ENCODE peak calls at places on chromosomes 7 and 10, in eight cellular contexts. One of them, this sample, is unnamed.

GRCh38 chr10:6035101-6035834 is 26.9 kb downstream of the IL2RA start:
- DNase-seq in GM06990: no peak
- DNase-seq in SK-N-MC: no peak
- DNase-seq in astrocyte of the spinal cord: no peak
- DNase-seq in GM12865: no peak
- DNase-seq in left lung: no peak
- DNase-seq in PC-3: no peak
- DNase-seq in HCT116: no peak
- DNase-seq in this sample: no peak

GRCh38 chr7:80298201-80298600 is 163.6 kb downstream of the GNAI1 start:
- DNase-seq in astrocyte of the spinal cord: no peak
- DNase-seq in SK-N-MC: no peak
- DNase-seq in left lung: no peak
- DNase-seq in HCT116: no peak
- DNase-seq in GM06990: no peak
- DNase-seq in GM12865: no peak
- DNase-seq in PC-3: no peak
- DNase-seq in this sample: no peak

GRCh38 chr10:20330246-20330645 is 514.0 kb downstream of the PLXDC2 start:
- DNase-seq in SK-N-MC: peak; percentile 55
- DNase-seq in PC-3: no peak
- DNase-seq in HCT116: no peak
- DNase-seq in GM12865: no peak
- DNase-seq in astrocyte of the spinal cord: no peak
- DNase-seq in GM06990: no peak
- DNase-seq in left lung: no peak
- DNase-seq in this sample: no peak

GRCh38 chr10:73802276-73802991 is 9.0 kb downstream of the NDST2 start:
- DNase-seq in left lung: no peak
- DNase-seq in PC-3: peak; percentile 59
- DNase-seq in SK-N-MC: no peak
- DNase-seq in astrocyte of the spinal cord: no peak
- DNase-seq in GM06990: no peak
- DNase-seq in HCT116: no peak
- DNase-seq in GM12865: no peak
- DNase-seq in this sample: no peak

GRCh38 chr10:113519616-113520015 is 33.2 kb upstream of the HABP2 start:
- DNase-seq in GM06990: no peak
- DNase-seq in SK-N-MC: no peak
- DNase-seq in left lung: no peak
- DNase-seq in GM12865: no peak
- DNase-seq in astrocyte of the spinal cord: no peak
- DNase-seq in HCT116: no peak
- DNase-seq in PC-3: no peak
- DNase-seq in this sample: no peak

GRCh38 chr7:123191132-123191531 is 8.6 kb downstream of the SLC13A1 start:
- DNase-seq in SK-N-MC: no peak
- DNase-seq in GM12865: peak; percentile 5
- DNase-seq in left lung: no peak
- DNase-seq in HCT116: no peak
- DNase-seq in PC-3: peak; percentile 86
- DNase-seq in GM06990: no peak
- DNase-seq in astrocyte of the spinal cord: peak; percentile 46
- DNase-seq in this sample: no peak

GRCh38 chr10:90604636-90605035 is 253.2 kb downstream of the HTR7 start:
- DNase-seq in GM12865: no peak
- DNase-seq in SK-N-MC: no peak
- DNase-seq in PC-3: no peak
- DNase-seq in astrocyte of the spinal cord: no peak
- DNase-seq in left lung: no peak
- DNase-seq in GM06990: no peak
- DNase-seq in HCT116: no peak
- DNase-seq in this sample: no peak

GRCh38 chr10:44310762-44311562 is 73.9 kb downstream of the CXCL12 start:
- DNase-seq in PC-3: peak; percentile 21
- DNase-seq in left lung: peak; percentile 84
- DNase-seq in SK-N-MC: no peak
- DNase-seq in GM12865: peak; percentile 80
- DNase-seq in GM06990: peak; percentile 89
- DNase-seq in HCT116: peak; percentile 54
- DNase-seq in astrocyte of the spinal cord: peak; percentile 75
- DNase-seq in this sample: peak; percentile 45

GRCh38 chr7:75993689-75994387 is 557 bp downstream of the TMEM120A start:
- DNase-seq in left lung: no peak
- DNase-seq in PC-3: peak; percentile 31
- DNase-seq in HCT116: no peak
- DNase-seq in GM06990: no peak
- DNase-seq in SK-N-MC: no peak
- DNase-seq in GM12865: no peak
- DNase-seq in astrocyte of the spinal cord: peak; percentile 58
- DNase-seq in this sample: no peak

GRCh38 chr7:118041336-118041878 is 142.6 kb upstream of the LSM8 start:
- DNase-seq in HCT116: no peak
- DNase-seq in GM12865: no peak
- DNase-seq in left lung: no peak
- DNase-seq in SK-N-MC: no peak
- DNase-seq in PC-3: peak; percentile 19
- DNase-seq in GM06990: no peak
- DNase-seq in astrocyte of the spinal cord: no peak
- DNase-seq in this sample: no peak

GRCh38 chr10:94146313-94146712 is 152.6 kb downstream of the PLCE1 start:
- DNase-seq in GM12865: no peak
- DNase-seq in SK-N-MC: no peak
- DNase-seq in left lung: no peak
- DNase-seq in GM06990: no peak
- DNase-seq in astrocyte of the spinal cord: no peak
- DNase-seq in HCT116: no peak
- DNase-seq in PC-3: no peak
- DNase-seq in this sample: no peak

GRCh38 chr7:14888904-14889482 is 13.6 kb downstream of the DGKB start:
- DNase-seq in left lung: no peak
- DNase-seq in GM12865: no peak
- DNase-seq in astrocyte of the spinal cord: no peak
- DNase-seq in SK-N-MC: no peak
- DNase-seq in HCT116: no peak
- DNase-seq in GM06990: no peak
- DNase-seq in PC-3: peak; percentile 9
- DNase-seq in this sample: peak; percentile 6

GRCh38 chr10:4498763-4499251 is 327.2 kb upstream of the AKR1E2 start:
- DNase-seq in GM06990: no peak
- DNase-seq in GM12865: no peak
- DNase-seq in SK-N-MC: no peak
- DNase-seq in left lung: no peak
- DNase-seq in HCT116: no peak
- DNase-seq in PC-3: peak; percentile 45
- DNase-seq in astrocyte of the spinal cord: peak; percentile 95
- DNase-seq in this sample: peak; percentile 79

GRCh38 chr10:3192856-3193635 is 20.5 kb upstream of the PITRM1 start:
- DNase-seq in SK-N-MC: peak; percentile 40
- DNase-seq in PC-3: peak; percentile 64
- DNase-seq in GM06990: no peak
- DNase-seq in astrocyte of the spinal cord: peak; percentile 71
- DNase-seq in left lung: no peak
- DNase-seq in HCT116: peak; percentile 34
- DNase-seq in GM12865: peak; percentile 54
- DNase-seq in this sample: no peak

GRCh38 chr7:144397086-144397485 is 6.4 kb downstream of the NOBOX start:
- DNase-seq in SK-N-MC: no peak
- DNase-seq in PC-3: no peak
- DNase-seq in GM06990: no peak
- DNase-seq in astrocyte of the spinal cord: no peak
- DNase-seq in HCT116: no peak
- DNase-seq in GM12865: no peak
- DNase-seq in left lung: no peak
- DNase-seq in this sample: no peak

GRCh38 chr10:64507869-64508609 is 986.8 kb downstream of the REEP3 start:
- DNase-seq in PC-3: no peak
- DNase-seq in GM12865: no peak
- DNase-seq in GM06990: no peak
- DNase-seq in SK-N-MC: no peak
- DNase-seq in left lung: no peak
- DNase-seq in HCT116: no peak
- DNase-seq in astrocyte of the spinal cord: peak; percentile 5
- DNase-seq in this sample: no peak

GRCh38 chr10:62815373-62816111 is 624 bp downstream of the EGR2 start:
- DNase-seq in left lung: peak; percentile 35
- DNase-seq in HCT116: no peak
- DNase-seq in GM12865: peak; percentile 39
- DNase-seq in PC-3: no peak
- DNase-seq in GM06990: peak; percentile 63
- DNase-seq in SK-N-MC: no peak
- DNase-seq in astrocyte of the spinal cord: peak; percentile 33
- DNase-seq in this sample: no peak

GRCh38 chr10:82759050-82759449 is 884.1 kb downstream of the NRG3 start:
- DNase-seq in astrocyte of the spinal cord: no peak
- DNase-seq in PC-3: no peak
- DNase-seq in HCT116: no peak
- DNase-seq in left lung: no peak
- DNase-seq in SK-N-MC: no peak
- DNase-seq in GM12865: no peak
- DNase-seq in GM06990: no peak
- DNase-seq in this sample: no peak

GRCh38 chr10:6049031-6049400 is 13.2 kb downstream of the IL2RA start:
- DNase-seq in GM06990: no peak
- DNase-seq in HCT116: no peak
- DNase-seq in left lung: no peak
- DNase-seq in PC-3: no peak
- DNase-seq in astrocyte of the spinal cord: no peak
- DNase-seq in GM12865: no peak
- DNase-seq in SK-N-MC: no peak
- DNase-seq in this sample: no peak

GRCh38 chr10:49667991-49668390 is 11.5 kb upstream of the C10orf53 start:
- DNase-seq in GM12865: no peak
- DNase-seq in PC-3: no peak
- DNase-seq in HCT116: no peak
- DNase-seq in left lung: no peak
- DNase-seq in GM06990: no peak
- DNase-seq in astrocyte of the spinal cord: no peak
- DNase-seq in SK-N-MC: no peak
- DNase-seq in this sample: no peak

GRCh38 chr10:103086261-103086660 is 106.8 kb downstream of the NT5C2 start:
- DNase-seq in PC-3: no peak
- DNase-seq in SK-N-MC: no peak
- DNase-seq in HCT116: no peak
- DNase-seq in left lung: no peak
- DNase-seq in GM12865: no peak
- DNase-seq in GM06990: no peak
- DNase-seq in astrocyte of the spinal cord: no peak
- DNase-seq in this sample: no peak

GRCh38 chr7:7569615-7570014 is 2.9 kb downstream of the MIOS start:
- DNase-seq in astrocyte of the spinal cord: no peak
- DNase-seq in GM12865: peak; percentile 55
- DNase-seq in SK-N-MC: no peak
- DNase-seq in GM06990: no peak
- DNase-seq in HCT116: no peak
- DNase-seq in PC-3: no peak
- DNase-seq in left lung: no peak
- DNase-seq in this sample: no peak
- H3K4me3 ChIP-seq in astrocyte of the spinal cord: no peak overlapping the region
- H3K4me3 ChIP-seq in GM12865: peak overlapping the region; percentile 87
- H3K4me3 ChIP-seq in SK-N-MC: no peak overlapping the region
- H3K4me3 ChIP-seq in GM06990: peak overlapping the region; percentile 89
- H3K4me3 ChIP-seq in HCT116: no peak overlapping the region
- H3K4me3 ChIP-seq in PC-3: peak overlapping the region; percentile 86
- H3K4me3 ChIP-seq in left lung: no peak overlapping the region
- H3K4me3 ChIP-seq in this sample: peak overlapping the region; percentile 2

DNA sequence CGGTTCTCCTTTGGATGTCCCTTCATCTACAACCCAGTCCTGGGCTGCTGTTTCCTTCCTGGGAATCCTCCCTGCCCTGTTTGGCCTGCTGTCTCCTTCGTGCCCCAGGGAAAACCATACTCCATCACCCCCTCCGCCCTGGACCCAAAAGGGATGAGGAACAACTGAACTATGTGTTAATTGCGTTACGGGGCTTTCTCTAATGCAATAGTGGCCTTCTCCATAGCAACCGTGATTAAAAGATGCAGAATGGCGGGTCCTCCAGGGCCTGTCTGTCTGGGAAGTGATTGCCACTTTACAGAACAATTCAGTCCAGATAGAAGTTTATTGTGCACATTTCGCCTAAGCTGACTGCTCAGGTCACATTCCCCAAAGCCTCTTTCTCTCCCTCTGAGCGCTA is 112.0 kb upstream of the FGFR2 start:
- DNase-seq in PC-3: no peak
- DNase-seq in HCT116: no peak
- DNase-seq in GM12865: no peak
- DNase-seq in astrocyte of the spinal cord: no peak
- DNase-seq in GM06990: no peak
- DNase-seq in left lung: no peak
- DNase-seq in SK-N-MC: no peak
- DNase-seq in this sample: no peak
- H3K4me3 ChIP-seq in PC-3: no peak overlapping the region
- H3K4me3 ChIP-seq in HCT116: no peak overlapping the region
- H3K4me3 ChIP-seq in GM12865: no peak overlapping the region
- H3K4me3 ChIP-seq in astrocyte of the spinal cord: no peak overlapping the region
- H3K4me3 ChIP-seq in GM06990: no peak overlapping the region
- H3K4me3 ChIP-seq in left lung: no peak overlapping the region
- H3K4me3 ChIP-seq in SK-N-MC: no peak overlapping the region
- H3K4me3 ChIP-seq in this sample: no peak overlapping the region

GRCh38 chr7:139741813-139742344 is 35.9 kb downstream of the HIPK2 start:
- DNase-seq in GM06990: no peak
- DNase-seq in SK-N-MC: no peak
- DNase-seq in astrocyte of the spinal cord: no peak
- DNase-seq in HCT116: no peak
- DNase-seq in GM12865: no peak
- DNase-seq in left lung: no peak
- DNase-seq in PC-3: peak; percentile 7
- DNase-seq in this sample: no peak
- H3K4me3 ChIP-seq in GM06990: no peak overlapping the region
- H3K4me3 ChIP-seq in SK-N-MC: no peak overlapping the region
- H3K4me3 ChIP-seq in astrocyte of the spinal cord: no peak overlapping the region
- H3K4me3 ChIP-seq in HCT116: no peak overlapping the region
- H3K4me3 ChIP-seq in GM12865: no peak overlapping the region
- H3K4me3 ChIP-seq in left lung: no peak overlapping the region
- H3K4me3 ChIP-seq in PC-3: no peak overlapping the region
- H3K4me3 ChIP-seq in this sample: no peak overlapping the region

DNA sequence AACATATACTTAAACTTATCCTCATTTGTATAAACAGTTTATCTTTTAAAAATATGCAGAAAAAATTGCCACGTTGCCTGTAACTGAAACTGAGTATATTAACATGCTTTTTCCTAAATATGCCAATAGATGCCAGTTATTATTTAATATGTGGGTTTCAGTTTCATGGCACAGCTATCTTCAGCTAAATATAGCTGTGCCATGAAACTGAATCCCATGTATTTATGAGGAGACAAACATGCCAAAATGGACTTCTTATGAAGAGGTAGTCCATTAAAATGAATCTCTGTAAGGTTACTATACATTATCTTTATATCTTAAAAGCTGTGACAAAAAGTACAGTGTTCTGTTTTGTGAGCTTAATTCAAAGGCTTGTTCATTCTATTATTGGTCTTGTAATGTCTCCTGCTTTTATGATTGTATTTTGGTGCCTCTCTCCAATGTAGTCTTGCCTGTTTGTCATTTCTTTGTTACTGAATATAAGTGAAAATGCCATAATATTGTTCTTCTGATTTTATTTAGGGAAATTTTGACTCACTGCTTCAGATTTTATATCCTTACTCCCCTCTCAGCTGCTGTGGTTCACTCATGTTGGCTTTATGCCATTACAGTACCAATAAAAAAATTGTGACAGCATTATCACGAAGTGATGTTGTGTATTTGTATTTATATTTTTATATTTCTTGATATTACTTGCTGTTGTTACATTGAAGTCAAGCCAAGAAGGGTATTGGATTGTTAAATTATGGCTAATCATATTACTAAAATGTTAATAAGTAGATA is 34.3 kb upstream of the CACNA2D1 start:
- DNase-seq in HCT116: no peak
- DNase-seq in GM06990: no peak
- DNase-seq in GM12865: no peak
- DNase-seq in astrocyte of the spinal cord: no peak
- DNase-seq in SK-N-MC: no peak
- DNase-seq in PC-3: no peak
- DNase-seq in left lung: no peak
- DNase-seq in this sample: no peak
- H3K4me3 ChIP-seq in HCT116: no peak overlapping the region
- H3K4me3 ChIP-seq in GM06990: no peak overlapping the region
- H3K4me3 ChIP-seq in GM12865: no peak overlapping the region
- H3K4me3 ChIP-seq in astrocyte of the spinal cord: no peak overlapping the region
- H3K4me3 ChIP-seq in SK-N-MC: peak overlapping the region; percentile 4
- H3K4me3 ChIP-seq in PC-3: no peak overlapping the region
- H3K4me3 ChIP-seq in left lung: no peak overlapping the region
- H3K4me3 ChIP-seq in this sample: no peak overlapping the region

This sample was measured in skeletal muscle cell.